ENCODE peak calls at places on chromosomes 4 and X, in five cellular contexts. V is type B pancreatic cell; E is astrocyte of the cerebellum; O is activated CD8-positive, alpha-beta T cell treated with anti-CD3 and anti-CD28 coated beads for 36 hours; Y is cardiac fibroblast. S is an unnamed sample.

GRCh38 chrX:104972737-104973136 is 247.8 kb downstream of the TEX13A start:
- DNase-seq in V (no peak), E (no peak), O (no peak), Y (no peak), S (no peak)

GRCh38 chr4:6953751-6954380 is 44.2 kb downstream of the TBC1D14 start:
- DNase-seq in V (no peak), E (peak; percentile 11), O (no peak), Y (peak; percentile 83), S (peak; percentile 69)

GRCh38 chr4:71417150-71417549 is 78.3 kb downstream of the SLC4A4 start:
- DNase-seq in V (no peak), E (no peak), O (no peak), Y (no peak), S (no peak)

GRCh38 chr4:21769404-21770147 is 179.0 kb downstream of the KCNIP4 start:
- DNase-seq in V (no peak), E (peak; percentile 31), O (peak; percentile 8), Y (peak; percentile 68), S (peak; percentile 26)

GRCh38 chr4:98794565-98795205 is 134.2 kb downstream of the EIF4E start:
- DNase-seq in V (no peak), E (no peak), O (peak; percentile 59), Y (peak; percentile 40), S (peak; percentile 26)

GRCh38 chr4:53120801-53121200 is 245.1 kb downstream of the SCFD2 start:
- DNase-seq in V (no peak), E (no peak), O (no peak), Y (no peak), S (no peak)

GRCh38 chrX:2662586-2662985 is 28.5 kb upstream of the CD99 start:
- DNase-seq in V (no peak), E (no peak), O (no peak), Y (no peak), S (no peak)

GRCh38 chr4:24850669-24851068 is 55.3 kb downstream of the SOD3 start:
- DNase-seq in V (no peak), E (peak; percentile 77), O (peak; percentile 3), Y (peak; percentile 88), S (peak; percentile 83)

GRCh38 chrX:114717921-114718320 is 134.0 kb downstream of the HTR2C start:
- DNase-seq in V (no peak), E (no peak), O (peak; percentile 1), Y (no peak), S (no peak)

GRCh38 chrX:32126997-32127396 is 1055.2 kb upstream of the FTHL17 start:
- DNase-seq in V (no peak), E (no peak), O (no peak), Y (no peak), S (no peak)

GRCh38 chrX:48937065-48937907 is 18.5 kb upstream of the PIM2 start:
- DNase-seq in V (no peak), E (peak; percentile 65), O (peak; percentile 95), Y (peak; percentile 28), S (no peak)

GRCh38 chr4:184961693-184962092 is 56.6 kb upstream of the HELT start:
- DNase-seq in V (no peak), E (no peak), O (no peak), Y (no peak), S (no peak)

GRCh38 chr4:170979736-170980135 is 833.5 kb upstream of the GALNTL6 start:
- DNase-seq in V (no peak), E (peak; percentile 52), O (no peak), Y (no peak), S (no peak)

GRCh38 chr4:94171616-94172015 is 36.0 kb upstream of the SMARCAD1 start:
- DNase-seq in V (no peak), E (no peak), O (no peak), Y (no peak), S (no peak)
- TF ChIP-seq CTCF in V (peak; percentile 69), E (peak; percentile 27), O (peak; percentile 49), Y (peak; percentile 53), S (peak; percentile 42)

GRCh38 chrX:103464071-103464773 is 55.1 kb downstream of the RAB40A start:
- DNase-seq in V (no peak), E (no peak), O (peak; percentile 40), Y (peak; percentile 64), S (peak; percentile 36)
- TF ChIP-seq CTCF in V (no peak), E (peak; percentile 59), O (peak; percentile 42), Y (peak; percentile 52), S (peak; percentile 58)

DNA sequence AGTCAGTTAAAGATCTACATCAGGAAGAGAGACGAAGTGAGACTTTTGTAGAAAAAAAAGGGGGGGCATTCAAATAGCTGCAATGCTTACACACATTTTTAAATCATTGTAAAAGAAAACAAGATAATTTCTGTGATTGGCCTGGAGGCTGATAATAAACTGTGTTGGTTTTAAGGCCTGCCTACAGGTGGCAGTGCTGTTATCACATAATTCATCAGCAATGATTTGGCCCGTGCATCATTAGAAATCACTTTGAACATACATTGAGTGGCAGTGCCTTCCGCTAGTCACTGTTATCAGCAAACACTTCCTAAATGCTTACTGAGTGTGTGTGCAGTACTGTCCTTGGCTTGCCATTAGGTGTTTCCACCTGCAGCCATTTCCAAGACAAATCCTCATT is 831.9 kb downstream of the TRIML1 start:
- DNase-seq in V (no peak), E (no peak), O (no peak), Y (no peak), S (peak; percentile 14)
- TF ChIP-seq CTCF in V (peak; percentile 50), E (peak; percentile 37), O (no peak), Y (peak; percentile 26), S (peak; percentile 44)

DNA sequence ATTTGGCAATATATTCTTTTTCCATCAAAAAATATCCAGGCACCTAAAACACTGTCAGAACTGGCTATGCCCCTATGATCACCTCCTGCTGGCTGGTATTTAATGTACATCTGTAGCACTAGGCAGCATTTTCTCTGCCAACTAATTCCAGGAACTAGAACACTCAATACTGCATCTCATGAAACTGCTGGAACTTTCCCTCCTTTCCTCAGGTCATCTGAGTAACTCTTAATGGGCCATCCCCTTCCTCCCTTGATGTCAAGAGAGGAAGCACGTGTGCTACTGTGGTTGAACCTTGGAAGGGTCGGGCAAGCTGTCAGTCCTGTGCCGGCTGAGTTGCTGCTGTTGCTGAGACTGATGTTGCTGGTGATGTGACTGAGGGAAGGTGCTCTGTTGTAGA is 39.4 kb downstream of the TMEM165 start:
- DNase-seq in V (no peak), E (no peak), O (peak; percentile 52), Y (peak; percentile 64), S (no peak)
- TF ChIP-seq CTCF in V (peak; percentile 45), E (peak; percentile 19), O (peak; percentile 6), Y (peak; percentile 40), S (peak; percentile 46)

GRCh38 chr4:79576480-79576803 is 168.4 kb upstream of the GK2 start:
- DNase-seq in V (no peak), E (peak; percentile 15), O (peak; percentile 20), Y (peak; percentile 66), S (peak; percentile 21)
- TF ChIP-seq CTCF in V (peak; percentile 74), E (peak; percentile 65), O (peak; percentile 37), Y (peak; percentile 61), S (peak; percentile 50)

GRCh38 chr4:2289955-2290333 is 28.0 kb upstream of the MXD4 start:
- DNase-seq in V (peak; percentile 66), E (no peak), O (no peak), Y (no peak), S (no peak)

GRCh38 chr4:2290974-2291704 is 29.2 kb upstream of the MXD4 start:
- DNase-seq in V (peak; percentile 66), E (no peak), O (peak; percentile 82), Y (no peak), S (no peak)

GRCh38 chr4:2292679-2293108 is 30.8 kb upstream of the MXD4 start:
- DNase-seq in V (peak; percentile 32), E (peak; percentile 40), O (no peak), Y (peak; percentile 45), S (peak; percentile 82)

GRCh38 chr4:2290488-2290887 is 28.6 kb upstream of the MXD4 start:
- DNase-seq in V (no peak), E (no peak), O (no peak), Y (no peak), S (no peak)

GRCh38 chr4:2291705-2292651 is 30.1 kb upstream of the MXD4 start:
- DNase-seq in V (peak; percentile 65), E (no peak), O (no peak), Y (no peak), S (no peak)
- TF ChIP-seq CTCF in V (no peak), E (no peak), O (no peak), Y (no peak), S (no peak)

DNA sequence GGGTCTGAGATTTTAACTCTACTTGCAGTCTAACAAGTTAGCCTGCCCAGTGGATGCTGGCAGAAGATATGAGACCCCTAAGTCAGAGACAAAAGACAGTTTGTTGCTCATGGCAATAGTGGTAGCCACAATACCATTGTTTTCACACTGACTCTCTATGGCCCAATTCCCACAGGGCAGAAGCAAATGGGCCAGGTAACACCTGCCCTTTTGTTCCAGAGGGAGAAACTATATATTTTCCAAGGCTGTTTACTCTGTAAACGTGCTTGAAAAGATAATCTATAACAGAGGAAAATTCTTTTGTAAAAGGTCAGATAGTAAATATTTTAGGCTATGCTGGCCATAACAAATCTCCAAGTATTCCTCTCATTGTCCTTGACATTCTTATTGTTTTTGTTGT is 57.2 kb upstream of the NPNT start:
- DNase-seq in V (no peak), E (no peak), O (no peak), Y (no peak), S (no peak)
- TF ChIP-seq CTCF in V (no peak), E (no peak), O (no peak), Y (no peak), S (no peak)

GRCh38 chr4:67714955-67715354 is 14.0 kb upstream of the UBA6 start:
- DNase-seq in V (no peak), E (no peak), O (no peak), Y (no peak), S (no peak)
- TF ChIP-seq CTCF in V (no peak), E (no peak), O (no peak), Y (no peak), S (no peak)